ENCODE peak calls at places on chromosomes 11 and 22, in four cellular contexts. I is GM23248, G is uterus, R is body of pancreas. H is an unnamed sample.
A peak's percentile ranks its signal among the peaks of the same experiment; 100 is the strongest.

GRCh38 chr11:118290923-118291322 is 13.6 kb upstream of the CD3E start:
- DNase-seq in I (peak; percentile 31), G (no peak), R (peak; percentile 61), H (no peak)

GRCh38 chr11:19777032-19777341 is 64.3 kb downstream of the NAV2 start:
- DNase-seq in I (peak; percentile 62), G (no peak), R (peak; percentile 47), H (peak; percentile 86)

GRCh38 chr22:18906896-18907295 is 776 bp downstream of the DGCR6 start:
- DNase-seq in I (no peak), G (no peak), R (no peak), H (no peak)

GRCh38 chr11:115267228-115267627 is 237.0 kb downstream of the CADM1 start:
- DNase-seq in I (no peak), G (no peak), R (no peak), H (no peak)

GRCh38 chr11:18144243-18144642 is 11.9 kb downstream of the MRGPRX3 start:
- DNase-seq in I (peak; percentile 25), G (no peak), R (no peak), H (no peak)

GRCh38 chr11:70440206-70440605 is 41.9 kb downstream of the CTTN start:
- DNase-seq in I (no peak), G (no peak), R (no peak), H (no peak)

GRCh38 chr11:112042161-112042960 is 17.2 kb downstream of the DLAT start:
- DNase-seq in I (peak; percentile 82), G (no peak), R (no peak), H (no peak)

GRCh38 chr22:41641854-41642253 is 20.8 kb downstream of the XRCC6 start:
- DNase-seq in I (no peak), G (no peak), R (no peak), H (no peak)

GRCh38 chr22:41425704-41426365 is 20.8 kb downstream of the TOB2 start:
- DNase-seq in I (no peak), G (no peak), R (no peak), H (no peak)

GRCh38 chr11:76023408-76024068 is 182.8 kb downstream of the WNT11 start:
- DNase-seq in I (no peak), G (no peak), R (no peak), H (no peak)

GRCh38 chr11:91194551-91194950 is 971.7 kb upstream of the CHORDC1 start:
- DNase-seq in I (no peak), G (no peak), R (no peak), H (no peak)

GRCh38 chr22:18998998-18999397 is 62.9 kb upstream of the PRODH start:
- DNase-seq in I (peak; percentile 5), G (no peak), R (no peak), H (peak; percentile 47)

GRCh38 chr22:37999236-37999635 is 14.9 kb upstream of the SOX10 start:
- DNase-seq in I (no peak), G (no peak), R (no peak), H (no peak)

GRCh38 chr22:25840162-25840561 is 98.2 kb downstream of the MYO18B start:
- DNase-seq in I (no peak), G (no peak), R (no peak), H (no peak)

GRCh38 chr22:36435516-36436415 is 45.7 kb downstream of the TXN2 start:
- DNase-seq in I (no peak), G (no peak), R (peak; percentile 77), H (no peak)

GRCh38 chr11:66934971-66935779 is 23.0 kb downstream of the PC start:
- DNase-seq in I (peak; percentile 38), G (no peak), R (no peak), H (no peak)

GRCh38 chr22:39362932-39363331 is 13.1 kb downstream of the SYNGR1 start:
- DNase-seq in I (no peak), G (no peak), R (no peak), H (no peak)

GRCh38 chr11:62025429-62026105 is 58.1 kb upstream of the FTH1 start:
- DNase-seq in I (peak; percentile 96), G (peak; percentile 35), R (peak; percentile 44), H (peak; percentile 72)

DNA sequence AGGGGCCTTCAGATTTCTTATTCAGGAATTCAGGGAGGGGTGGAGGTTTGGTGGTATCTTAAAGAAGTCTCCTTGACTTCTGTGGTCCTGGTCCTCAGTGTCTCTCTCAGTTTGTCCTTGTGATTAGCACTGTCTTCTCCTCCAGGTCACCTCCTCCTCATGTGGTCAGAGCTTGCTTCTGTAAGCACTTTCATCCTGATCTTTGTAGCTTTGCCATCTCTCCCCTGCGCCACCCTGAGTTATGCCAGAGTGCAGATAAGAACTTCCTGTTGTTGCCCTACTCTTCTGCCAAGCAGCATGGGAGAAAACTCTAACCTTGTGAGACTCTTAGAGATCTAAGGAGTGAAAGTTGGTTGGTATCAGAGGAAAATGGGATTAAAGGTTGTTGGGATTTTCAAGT is 30.9 kb downstream of the MICAL2 start:
- DNase-seq in I (no peak), G (no peak), R (no peak), H (no peak)
- H3K4me1 ChIP-seq in I (peaks cover 25% of the 10 kb centered on the region), G (peaks cover 23% of the 10 kb centered on the region), R (no peaks in the 10 kb centered on the region), H (peaks cover 25% of the 10 kb centered on the region)

GRCh38 chr11:68311155-68312116 is 955 bp upstream of the LRP5 start:
- DNase-seq in I (no peak), G (no peak), R (no peak), H (no peak)
- H3K4me3 ChIP-seq in I (no peak overlapping the region), G (peak overlapping the region; percentile 36), R (no peak overlapping the region), H (no peak overlapping the region)

GRCh38 chr11:114165326-114166230 is 106.1 kb downstream of the ZBTB16 start:
- DNase-seq in I (no peak), G (no peak), R (no peak), H (peak; percentile 15)
- H3K4me1 ChIP-seq in I (peaks cover 37% of the 10 kb centered on the region), G (peaks cover 63% of the 10 kb centered on the region), R (peaks cover 97% of the 10 kb centered on the region), H (peaks cover 26% of the 10 kb centered on the region)

GRCh38 chr11:35144811-35145210 is 5.8 kb downstream of the CD44 start:
- DNase-seq in I (peak; percentile 67), G (no peak), R (no peak), H (no peak)

GRCh38 chr11:35143509-35144102 is 4.6 kb downstream of the CD44 start:
- DNase-seq in I (peak; percentile 34), G (no peak), R (no peak), H (no peak)

GRCh38 chr11:35145249-35145648 is 6.3 kb downstream of the CD44 start:
- DNase-seq in I (peak; percentile 71), G (no peak), R (no peak), H (peak; percentile 54)

GRCh38 chr11:35142481-35143207 is 3.7 kb downstream of the CD44 start:
- DNase-seq in I (peak; percentile 88), G (no peak), R (peak; percentile 30), H (no peak)

DNA sequence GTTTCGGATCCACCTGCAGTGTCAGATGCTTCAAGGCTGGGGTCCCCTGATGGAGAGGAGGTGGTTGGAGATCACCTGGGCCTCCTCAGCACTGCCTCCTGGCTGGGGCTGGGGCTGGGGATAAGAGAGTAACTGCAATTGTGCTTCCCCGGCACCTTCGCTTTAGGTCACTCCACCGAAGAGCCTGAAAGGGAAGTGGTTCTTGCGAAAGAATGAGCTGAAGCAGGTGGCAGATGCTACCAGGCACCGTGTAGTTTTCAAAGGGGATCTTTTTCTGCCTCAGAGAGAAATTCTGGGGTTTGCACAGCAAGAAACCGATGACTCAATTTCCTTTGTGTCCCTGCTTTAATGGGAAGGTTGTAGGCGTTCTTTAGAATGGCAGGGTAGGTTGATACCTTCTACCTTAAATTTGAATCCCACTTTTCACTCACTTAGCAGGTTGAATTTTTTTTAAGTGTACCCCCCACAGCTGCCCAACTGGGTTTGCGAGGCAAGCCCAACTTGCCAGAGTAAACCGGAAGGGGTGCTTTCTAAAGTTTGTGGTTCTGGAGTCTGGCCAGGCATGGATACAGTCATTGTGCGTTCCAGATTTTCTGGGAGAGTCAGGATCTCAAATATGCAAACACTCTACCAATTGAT is 5.3 kb downstream of the CD44 start:
- DNase-seq in I (peak; percentile 93), G (no peak), R (no peak), H (peak; percentile 75)
- H3K4me3 ChIP-seq in I (peak overlapping the region; percentile 95), G (peak overlapping the region; percentile 10), R (no peak overlapping the region), H (no peak overlapping the region)

GRCh38 chr11:40513281-40513680 is 946.2 kb downstream of the LRRC4C start:
- DNase-seq in I (no peak), G (no peak), R (no peak), H (no peak)
- H3K4me1 ChIP-seq in I (no peaks in the 10 kb centered on the region), G (no peaks in the 10 kb centered on the region), R (no peaks in the 10 kb centered on the region), H (no peaks in the 10 kb centered on the region)

GRCh38 chr22:46086577-46087335 is 63.6 kb upstream of the PPARA start:
- DNase-seq in I (peak; percentile 86), G (no peak), R (peak; percentile 47), H (peak; percentile 68)
- H3K4me3 ChIP-seq in I (peak overlapping the region; percentile 97), G (peak overlapping the region; percentile 88), R (no peak overlapping the region), H (no peak overlapping the region)

GRCh38 chr11:26943636-26944035 is 50.3 kb upstream of the FIBIN start:
- DNase-seq in I (no peak), G (no peak), R (no peak), H (no peak)
- H3K4me1 ChIP-seq in I (peaks cover 43% of the 10 kb centered on the region), G (no peaks in the 10 kb centered on the region), R (no peaks in the 10 kb centered on the region), H (peaks cover 11% of the 10 kb centered on the region)

DNA sequence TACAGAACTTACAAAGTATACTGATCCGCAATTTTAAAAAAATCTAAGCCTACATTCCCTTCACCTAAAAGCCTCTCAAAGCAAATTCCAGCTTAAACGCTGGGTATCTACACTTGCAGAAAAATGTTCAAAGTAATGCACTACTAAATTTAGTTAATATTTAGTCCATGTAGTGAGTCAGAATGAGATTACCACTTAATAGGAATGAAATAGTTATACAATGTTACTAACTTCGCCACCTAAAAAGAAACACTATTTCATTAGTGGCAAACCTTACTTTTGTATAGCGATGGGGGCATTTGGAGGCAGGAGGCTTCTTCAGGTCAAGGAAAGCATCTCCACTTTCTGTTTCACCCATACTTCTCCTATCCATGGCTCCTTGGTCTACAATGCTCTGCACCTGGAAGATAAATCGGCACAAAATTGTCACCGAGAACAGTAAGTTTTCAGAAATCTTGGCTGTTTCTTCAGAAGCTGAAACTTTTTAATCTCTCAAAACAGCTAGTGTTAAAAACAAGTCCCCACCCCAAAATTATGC is 1.2 kb downstream of the EIF4ENIF1 start:
- DNase-seq in I (peak; percentile 6), G (no peak), R (no peak), H (no peak)
- H3K4me3 ChIP-seq in I (peak overlapping the region; percentile 89), G (peak overlapping the region; percentile 94), R (no peak overlapping the region), H (peak overlapping the region; percentile 90)

GRCh38 chr11:77082838-77083552 is 16.2 kb downstream of the CAPN5 start:
- DNase-seq in I (peak; percentile 82), G (peak; percentile 47), R (no peak), H (peak; percentile 86)
- H3K4me1 ChIP-seq in I (peaks cover 21% of the 10 kb centered on the region), G (no peaks in the 10 kb centered on the region), R (peaks cover 31% of the 10 kb centered on the region), H (no peaks in the 10 kb centered on the region)

H was measured in aorta.